ENCODE peak calls at places on chromosomes 5 and 9, in six cellular contexts. X, A, S, I, V and T are unnamed samples.

GRCh38 chr5:92641031-92641962 is 939.7 kb downstream of the NR2F1-AS1 start:
- DNase-seq in X (no peak), A (no peak), S (no peak), I (peak; percentile 79), V (no peak), T (no peak)

GRCh38 chr5:14813747-14814146 is 57.8 kb downstream of the ANKH start:
- DNase-seq in X (no peak), A (no peak), S (no peak), I (no peak), V (no peak), T (no peak)

GRCh38 chr5:32613050-32613672 is 27.8 kb downstream of the SUB1 start:
- DNase-seq in X (peak; percentile 46), A (peak; percentile 25), S (peak; percentile 50), I (peak; percentile 66), V (peak; percentile 80), T (peak; percentile 45)

GRCh38 chr9:93680445-93681315 is 104.3 kb downstream of the PHF2 start:
- DNase-seq in X (no peak), A (no peak), S (no peak), I (no peak), V (no peak), T (peak; percentile 13)

GRCh38 chr9:99181621-99182020 is 40.1 kb downstream of the ALG2 start:
- DNase-seq in X (peak; percentile 85), A (no peak), S (no peak), I (no peak), V (no peak), T (no peak)

GRCh38 chr5:160837211-160837610 is 14.8 kb downstream of the ATP10B start:
- DNase-seq in X (no peak), A (no peak), S (no peak), I (no peak), V (no peak), T (no peak)

GRCh38 chr5:172284275-172284971 is 859 bp upstream of the UBTD2 start:
- DNase-seq in X (no peak), A (no peak), S (no peak), I (no peak), V (peak; percentile 28), T (peak; percentile 23)

GRCh38 chr9:87871425-87872078 is 11.1 kb upstream of the SPATA31E1 start:
- DNase-seq in X (no peak), A (no peak), S (no peak), I (no peak), V (no peak), T (no peak)

GRCh38 chr9:88678431-88678830 is 143.5 kb downstream of the NXNL2 start:
- DNase-seq in X (no peak), A (no peak), S (no peak), I (no peak), V (no peak), T (no peak)

GRCh38 chr9:84822589-84823233 is 153.2 kb downstream of the NTRK2 start:
- DNase-seq in X (peak; percentile 48), A (no peak), S (no peak), I (no peak), V (no peak), T (no peak)

GRCh38 chr9:120894404-120895226 is 17.6 kb upstream of the PHF19 start:
- DNase-seq in X (no peak), A (no peak), S (no peak), I (no peak), V (peak; percentile 22), T (no peak)

GRCh38 chr9:16316406-16316805 is 554.1 kb downstream of the BNC2 start:
- DNase-seq in X (no peak), A (no peak), S (no peak), I (no peak), V (no peak), T (no peak)

GRCh38 chr5:79938468-79938867 is 52.6 kb downstream of the MTX3 start:
- DNase-seq in X (no peak), A (no peak), S (no peak), I (no peak), V (no peak), T (no peak)

GRCh38 chr5:1880377-1881272 is 2.1 kb downstream of the IRX4 start:
- DNase-seq in X (no peak), A (no peak), S (no peak), I (no peak), V (no peak), T (no peak)

GRCh38 chr5:136655429-136655828 is 290.1 kb upstream of the TRPC7 start:
- DNase-seq in X (no peak), A (no peak), S (no peak), I (no peak), V (no peak), T (no peak)

GRCh38 chr5:43730832-43731342 is 127.9 kb downstream of the NNT start:
- DNase-seq in X (no peak), A (no peak), S (no peak), I (no peak), V (no peak), T (no peak)

GRCh38 chr9:95841377-95841776 is 34.1 kb upstream of the ERCC6L2 start:
- DNase-seq in X (no peak), A (no peak), S (no peak), I (no peak), V (no peak), T (no peak)

GRCh38 chr9:134551657-134552348 is 89.8 kb upstream of the COL5A1 start:
- DNase-seq in X (no peak), A (no peak), S (no peak), I (no peak), V (no peak), T (no peak)

DNA sequence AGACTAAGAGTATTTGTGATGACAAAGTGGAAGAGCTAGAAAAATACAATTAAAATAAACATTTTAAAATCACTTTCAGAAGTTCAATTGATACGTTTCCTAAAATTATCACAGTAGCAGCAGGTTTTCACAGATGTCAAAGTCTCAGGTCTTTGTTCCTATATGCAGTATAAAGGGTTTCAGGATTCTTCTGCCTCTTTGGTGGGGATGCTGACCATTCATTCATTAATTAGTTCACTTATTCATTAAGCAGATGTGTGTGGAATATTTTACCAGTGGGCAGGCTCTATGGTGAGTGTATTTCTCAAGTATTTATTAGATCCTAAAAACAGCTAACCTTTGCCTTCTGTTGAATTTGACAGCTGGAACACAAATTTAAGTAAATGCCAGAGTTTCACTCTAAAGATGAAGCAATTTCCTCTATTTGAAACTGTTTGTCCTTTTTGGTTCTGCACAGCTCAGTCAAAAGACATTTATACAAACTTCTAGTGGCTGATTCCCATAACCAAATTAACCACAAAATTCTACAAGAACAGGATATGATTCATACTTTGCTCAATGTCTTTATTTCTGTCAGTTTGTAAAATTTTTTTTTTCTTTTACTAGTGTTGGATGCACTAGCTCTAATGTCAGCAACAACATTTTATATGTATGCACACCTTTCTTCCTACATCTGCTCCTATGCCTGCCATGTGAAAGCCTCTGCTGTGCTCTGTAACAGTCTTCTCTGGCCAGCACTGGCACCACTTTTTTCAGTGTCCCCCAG is 75.9 kb upstream of the PRR16 start:
- DNase-seq in X (no peak), A (no peak), S (no peak), I (no peak), V (no peak), T (no peak)
- TF ChIP-seq POLR2AphosphoS5 in X (no peak), A (no peak), S (no peak), I (no peak), V (no peak), T (no peak)

DNA sequence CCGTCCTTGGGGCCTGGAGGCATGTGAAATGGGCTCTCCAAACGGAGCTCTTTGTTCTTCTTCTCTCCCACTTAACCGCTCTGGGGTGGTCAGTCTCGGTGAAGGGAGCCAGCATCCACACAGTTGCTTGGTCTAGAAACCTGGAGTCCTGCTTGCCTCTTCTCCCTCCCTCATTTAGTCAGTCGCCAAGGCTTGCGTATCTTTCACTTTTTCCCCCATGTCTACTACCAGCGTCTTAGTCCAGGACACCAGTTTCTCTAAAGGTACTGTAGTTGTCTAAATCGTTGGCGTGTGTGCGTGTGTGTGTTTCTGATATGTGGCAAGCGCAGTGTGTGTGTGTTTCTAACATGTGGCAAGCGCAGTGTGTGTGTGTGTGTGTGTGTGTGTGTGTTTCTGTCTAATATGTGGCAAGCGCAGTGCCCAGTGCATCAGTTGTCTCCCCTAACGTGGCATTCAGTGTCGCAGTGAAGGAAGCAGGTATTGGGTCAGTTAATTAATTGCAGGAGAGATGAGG is 638 bp downstream of the ATP6V1G1 start:
- DNase-seq in X (no peak), A (no peak), S (no peak), I (no peak), V (no peak), T (no peak)
- TF ChIP-seq TAF1 in X (no peak), A (no peak), S (no peak), I (no peak), V (no peak), T (no peak)

DNA sequence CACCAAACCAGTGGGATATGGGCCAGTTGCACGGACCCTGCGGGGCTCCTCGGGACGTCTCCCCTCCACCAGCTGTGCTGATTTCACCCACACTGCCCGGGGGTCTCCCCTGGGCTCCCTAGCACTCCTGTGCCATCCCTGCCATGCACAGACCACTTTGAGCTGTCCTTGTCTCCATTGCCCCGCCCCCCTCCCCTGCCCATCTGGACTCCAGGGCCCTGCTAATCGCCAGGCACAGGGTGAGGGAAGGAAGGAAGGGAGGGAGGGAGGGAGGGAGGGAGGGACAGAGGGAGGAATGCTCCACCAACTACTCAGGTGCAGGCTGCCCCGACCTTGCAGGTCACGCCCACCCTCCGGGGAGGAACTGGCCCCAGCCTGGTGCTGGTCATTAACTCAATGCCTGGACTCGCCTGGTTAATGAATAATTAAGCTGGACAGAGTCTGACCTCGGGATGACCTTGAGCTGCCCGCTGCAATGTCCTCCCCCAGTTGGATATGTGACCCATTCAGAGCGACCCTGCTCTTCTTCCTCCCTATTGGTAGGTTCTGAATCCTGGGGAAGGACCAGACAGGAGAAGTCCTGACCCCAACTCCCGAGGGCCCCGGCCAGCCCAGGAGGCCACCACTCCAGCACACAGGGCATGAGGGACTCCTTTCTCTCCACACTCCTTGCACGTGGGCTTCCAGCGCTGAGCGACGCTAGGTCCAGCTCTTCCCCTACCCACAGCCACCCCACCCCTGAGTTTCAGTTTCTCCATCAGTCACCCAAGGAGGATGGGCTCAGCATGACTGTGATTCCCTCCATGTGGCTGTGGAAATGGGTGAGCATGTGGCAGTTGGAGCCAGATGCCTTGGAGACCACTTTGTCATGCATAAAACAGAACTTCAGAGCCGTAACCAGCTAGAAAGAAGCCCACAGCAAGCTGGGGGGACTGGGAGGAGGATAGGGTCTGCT is 62.1 kb downstream of the C9orf50 start:
- DNase-seq in X (no peak), A (no peak), S (no peak), I (peak; percentile 99), V (no peak), T (no peak)
- TF ChIP-seq POLR2A in X (no peak), A (no peak), S (no peak), I (no peak), V (no peak), T (no peak)

DNA sequence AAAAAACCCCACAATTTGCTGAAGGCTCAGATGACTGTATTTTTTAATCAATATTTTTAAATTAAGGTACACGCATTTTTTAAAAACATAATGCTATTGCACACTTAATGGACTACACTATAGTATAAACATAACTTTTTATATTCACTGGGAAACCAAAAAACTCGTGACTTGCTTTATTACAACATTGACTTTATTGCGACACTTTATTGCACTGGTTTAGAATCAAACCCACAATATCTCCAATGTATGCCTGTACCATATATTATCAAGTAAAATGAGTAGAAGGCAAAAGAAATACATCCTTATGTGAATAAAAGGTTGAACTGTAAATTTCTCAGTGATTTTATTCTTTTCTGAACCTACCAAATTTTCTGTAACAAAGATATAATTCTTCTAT is 53.7 kb downstream of the RICTOR start:
- DNase-seq in X (no peak), A (no peak), S (no peak), I (no peak), V (no peak), T (no peak)
- TF ChIP-seq POLR2AphosphoS5 in X (no peak), A (no peak), S (no peak), I (no peak), V (no peak), T (no peak)